ENCODE peak calls at places on chromosomes 6 and 20, in five cellular contexts. N is GM12878; S is psoas muscle; V is CD4-positive, alpha-beta T cell; Z is left lung. K is an unnamed sample.

GRCh38 chr6:43181621-43181941 is 415 bp upstream of the CUL9 start:
- DNase-seq in V (no peak), Z (no peak), S (no peak), N (no peak), K (no peak)

GRCh38 chr6:164753517-164753916 is 555.9 kb downstream of the C6orf118 start:
- DNase-seq in S (no peak), Z (no peak), N (no peak), V (no peak), K (no peak)

GRCh38 chr20:51526754-51527153 is 15.8 kb downstream of the NFATC2 start:
- DNase-seq in N (no peak), S (no peak), Z (no peak), V (no peak), K (no peak)

GRCh38 chr20:33401042-33401921 is at the start of gene CDK5RAP1:
- DNase-seq in V (peak), Z (peak), N (peak), S (peak), K (peak)

GRCh38 chr6:10407674-10408054 is 7.2 kb downstream of the TFAP2A start:
- DNase-seq in S (no peak), Z (no peak), N (no peak), V (no peak), K (no peak)

GRCh38 chr6:113634352-113635163 is 222.6 kb upstream of the MARCKS start:
- DNase-seq in S (no peak), N (peak), Z (no peak), V (no peak), K (no peak)

GRCh38 chr6:11586117-11586516 is 48.6 kb downstream of the TMEM170B start:
- DNase-seq in Z (no peak), S (no peak), N (no peak), V (no peak), K (no peak)

GRCh38 chr6:128882991-128883571 is at the start of gene LAMA2:
- DNase-seq in V (no peak), S (peak), N (no peak), Z (peak), K (peak)

GRCh38 chr6:44264154-44265002 is 973 bp downstream of the NFKBIE start:
- DNase-seq in S (peak), Z (peak), V (no peak), N (no peak), K (peak)

GRCh38 chr20:46030290-46031013 is 1.4 kb downstream of the SLC12A5 start:
- DNase-seq in N (no peak), Z (no peak), V (no peak), S (no peak), K (no peak)

GRCh38 chr20:31485450-31486339 is 10.6 kb downstream of the REM1 start:
- DNase-seq in V (no peak), S (peak), Z (no peak), N (no peak), K (peak)

GRCh38 chr6:73739097-73739496 is 43.1 kb downstream of the CD109 start:
- DNase-seq in V (no peak), N (no peak), S (no peak), Z (no peak), K (no peak)

GRCh38 chr20:34715384-34715783 is 11.2 kb downstream of the TP53INP2 start:
- DNase-seq in S (no peak), V (no peak), N (no peak), Z (no peak), K (no peak)

GRCh38 chr6:50145125-50145524 is 95.4 kb upstream of the DEFB112 start:
- DNase-seq in S (no peak), Z (no peak), V (no peak), N (no peak), K (no peak)

GRCh38 chr20:32965581-32966373 is 38.5 kb downstream of the SUN5 start:
- DNase-seq in S (no peak), N (no peak), V (peak), Z (no peak), K (peak)

GRCh38 chr6:47027315-47027714 is 14.8 kb downstream of the ADGRF1 start:
- DNase-seq in N (no peak), V (no peak), Z (no peak), S (no peak), K (no peak)

GRCh38 chr20:7790189-7790588 is 150.1 kb downstream of the HAO1 start:
- DNase-seq in N (no peak), S (no peak), V (no peak), Z (no peak), K (no peak)

GRCh38 chr20:61436268-61436667 is 184.2 kb downstream of the CDH4 start:
- DNase-seq in S (no peak), V (no peak), N (no peak), Z (no peak), K (no peak)

GRCh38 chr6:33860706-33861474 is 57.1 kb upstream of the MLN start:
- DNase-seq in V (peak), S (peak), Z (no peak), N (no peak), K (no peak)

GRCh38 chr6:159943101-159943632 is 25.7 kb upstream of the IGF2R start:
- DNase-seq in V (no peak), Z (no peak), S (peak), N (no peak), K (no peak)
- H3K27ac ChIP-seq in V (no peak), Z (no peak), S (peak), N (no peak), K (no peak)

GRCh38 chr6:12967686-12968085 is 251.1 kb downstream of the PHACTR1 start:
- DNase-seq in V (no peak), N (no peak), Z (no peak), S (no peak), K (no peak)
- H3K27ac ChIP-seq in V (no peak), N (no peak), Z (no peak), S (no peak), K (no peak)

GRCh38 chr20:20761302-20761701 is 48.9 kb upstream of the RALGAPA2 start:
- DNase-seq in N (no peak), S (no peak), Z (no peak), V (no peak), K (no peak)
- H3K27ac ChIP-seq in N (no peak), S (no peak), Z (no peak), V (no peak), K (no peak)

GRCh38 chr6:1251198-1252155 is 60.4 kb upstream of the FOXQ1 start:
- DNase-seq in S (no peak), N (no peak), V (no peak), Z (no peak), K (no peak)

GRCh38 chr6:1247058-1247457 is 64.8 kb upstream of the FOXQ1 start:
- DNase-seq in S (no peak), N (no peak), Z (no peak), V (no peak), K (no peak)

GRCh38 chr6:1253816-1254215 is 58.1 kb upstream of the FOXQ1 start:
- DNase-seq in V (no peak), N (no peak), Z (no peak), S (no peak), K (no peak)

GRCh38 chr6:1247894-1248293 is 64.0 kb upstream of the FOXQ1 start:
- DNase-seq in N (no peak), Z (no peak), V (no peak), S (no peak), K (no peak)

DNA sequence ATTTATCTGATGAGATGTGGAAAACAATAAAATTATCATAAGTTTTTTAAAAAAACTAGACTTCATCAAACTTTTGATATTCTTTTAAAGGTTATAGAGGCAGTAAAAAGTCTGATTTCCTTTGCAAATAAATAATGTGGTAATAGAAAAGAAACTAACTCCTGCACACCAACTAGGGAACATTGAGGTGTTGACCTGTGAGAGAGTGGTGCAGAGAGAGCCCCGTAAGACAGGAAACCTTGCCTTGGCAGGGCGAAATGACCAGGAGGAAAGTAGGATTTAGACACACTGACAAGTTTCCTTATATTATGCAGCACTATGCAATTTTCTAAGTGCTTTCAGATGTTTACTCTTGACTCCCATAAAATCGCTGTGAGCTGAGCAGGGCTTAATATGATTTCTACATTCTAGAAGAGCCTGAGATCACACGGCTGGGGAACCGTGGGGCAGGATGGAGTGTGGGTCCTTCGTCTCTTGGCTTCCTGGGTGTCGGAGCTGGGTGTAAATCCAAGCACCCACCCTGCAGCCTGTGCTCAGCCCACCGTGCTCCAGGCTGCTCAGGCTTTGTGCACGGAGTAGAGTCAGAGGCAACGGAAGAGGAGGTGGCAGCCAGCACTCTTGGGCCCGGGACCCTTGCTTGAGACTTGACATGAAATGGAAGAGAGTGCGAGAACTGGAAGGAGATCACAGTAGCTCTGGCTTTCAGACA is 61.3 kb upstream of the FOXQ1 start:
- DNase-seq in N (no peak), S (no peak), Z (no peak), V (no peak), K (no peak)
- H3K27ac ChIP-seq in N (no peak), S (no peak), Z (no peak), V (no peak), K (no peak)

K was measured in Peyer's patch.